ENCODE peak calls at places on chromosome 2, in five cellular contexts. S, T, H, V and Y are unnamed samples.

GRCh38 chr2:8229546-8229986 is 452.3 kb upstream of the ID2 start:
- DNase-seq in V (no peak), T (peak), S (no peak), H (peak), Y (peak)

GRCh38 chr2:239239607-239240479 is 161.0 kb downstream of the HDAC4 start:
- DNase-seq in H (no peak), V (peak), S (no peak), T (no peak), Y (no peak)

GRCh38 chr2:178877874-178878273 is 70.7 kb upstream of the TTN start:
- DNase-seq in S (no peak), T (no peak), H (no peak), V (no peak), Y (no peak)

GRCh38 chr2:2879071-2879470 is 498.5 kb downstream of the EIPR1 start:
- DNase-seq in H (no peak), S (no peak), V (no peak), T (no peak), Y (no peak)

GRCh38 chr2:49770919-49771318 is 616.6 kb upstream of the FSHR start:
- DNase-seq in V (peak), H (no peak), T (no peak), S (no peak), Y (no peak)

GRCh38 chr2:60925994-60926750 is 44.8 kb downstream of the REL start:
- DNase-seq in S (no peak), V (no peak), H (peak), T (no peak), Y (no peak)

GRCh38 chr2:197158591-197159550 is 151.7 kb downstream of the ANKRD44 start:
- DNase-seq in S (no peak), H (no peak), V (no peak), T (no peak), Y (no peak)

GRCh38 chr2:195659114-195659513 is 2.1 kb downstream of the SLC39A10 start:
- DNase-seq in V (no peak), H (no peak), S (no peak), T (no peak), Y (no peak)

GRCh38 chr2:181198188-181198864 is 217.9 kb downstream of the UBE2E3 start:
- DNase-seq in T (no peak), V (no peak), S (no peak), H (no peak), Y (no peak)

GRCh38 chr2:40412456-40412855 is 39.4 kb downstream of the SLC8A1 start:
- DNase-seq in H (no peak), S (no peak), T (no peak), V (no peak), Y (no peak)

GRCh38 chr2:171824086-171824485 is 70.0 kb downstream of the SLC25A12 start:
- DNase-seq in H (no peak), V (no peak), S (no peak), T (no peak), Y (no peak)

GRCh38 chr2:128580988-128581848 is 262.6 kb upstream of the HS6ST1 start:
- DNase-seq in H (no peak), V (no peak), T (no peak), S (no peak), Y (no peak)

GRCh38 chr2:235005603-235006259 is 53.9 kb downstream of the SH3BP4 start:
- DNase-seq in T (no peak), S (no peak), V (no peak), H (no peak), Y (no peak)
- TF ChIP-seq CTCF in T (no peak), S (peak), V (peak), H (peak), Y (no peak)

GRCh38 chr2:84924173-84925106 is 19.0 kb downstream of the TMSB10 start:
- DNase-seq in S (no peak), V (no peak), T (peak), H (no peak), Y (no peak)

GRCh38 chr2:84927275-84927627 is 21.8 kb downstream of the TMSB10 start:
- DNase-seq in V (no peak), H (no peak), T (no peak), S (no peak), Y (no peak)

GRCh38 chr2:84925336-84925723 is 19.9 kb downstream of the TMSB10 start:
- DNase-seq in H (no peak), S (no peak), V (no peak), T (no peak), Y (no peak)

GRCh38 chr2:84923009-84923408 is 17.6 kb downstream of the TMSB10 start:
- DNase-seq in T (no peak), H (no peak), S (no peak), V (no peak), Y (no peak)

GRCh38 chr2:84925724-84926376 is 20.4 kb downstream of the TMSB10 start:
- DNase-seq in T (peak), V (peak), S (peak), H (no peak), Y (peak)
- TF ChIP-seq CTCF in T (peak), V (peak), S (peak), H (peak), Y (peak)

GRCh38 chr2:116094196-116094595 is 1651.8 kb downstream of the DPP10 start:
- DNase-seq in T (no peak), S (no peak), V (no peak), H (no peak), Y (no peak)
- TF ChIP-seq CTCF in T (no peak), S (no peak), V (no peak), H (no peak), Y (no peak)

DNA sequence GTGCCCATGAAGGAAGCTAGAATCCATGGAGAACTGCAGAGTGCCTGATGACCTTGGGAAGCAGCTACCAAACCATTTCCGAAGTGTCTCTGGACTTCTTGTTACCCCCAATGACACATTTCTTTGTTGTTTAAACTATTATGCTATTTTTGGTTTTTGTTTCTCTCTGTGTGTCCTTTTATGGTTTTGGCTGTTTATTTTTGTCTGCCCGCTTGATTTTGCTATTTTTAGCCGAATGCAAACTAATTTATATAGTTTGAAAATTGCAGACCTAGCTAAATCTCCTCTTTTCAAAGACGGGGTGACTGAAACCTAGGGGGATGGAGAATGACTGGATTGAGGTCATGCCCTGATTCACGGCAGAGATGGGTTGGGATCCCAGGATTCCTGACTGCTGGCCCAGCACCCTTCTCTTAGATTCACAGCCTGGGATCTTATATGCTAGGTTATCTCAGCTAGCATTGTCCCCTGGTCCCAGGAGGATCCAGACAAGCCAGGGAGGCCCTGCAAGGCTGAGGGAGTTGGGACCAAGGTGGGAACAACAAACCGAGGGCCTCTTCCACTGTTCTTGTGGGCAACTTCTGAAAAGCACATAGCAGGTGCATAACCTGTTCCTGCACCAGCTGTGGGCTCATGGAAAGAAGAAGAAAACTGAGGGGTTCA is 116.3 kb upstream of the HAAO start:
- DNase-seq in V (no peak), S (no peak), T (no peak), H (no peak), Y (no peak)
- TF ChIP-seq CTCF in V (no peak), S (no peak), T (no peak), H (no peak), Y (no peak)

DNA sequence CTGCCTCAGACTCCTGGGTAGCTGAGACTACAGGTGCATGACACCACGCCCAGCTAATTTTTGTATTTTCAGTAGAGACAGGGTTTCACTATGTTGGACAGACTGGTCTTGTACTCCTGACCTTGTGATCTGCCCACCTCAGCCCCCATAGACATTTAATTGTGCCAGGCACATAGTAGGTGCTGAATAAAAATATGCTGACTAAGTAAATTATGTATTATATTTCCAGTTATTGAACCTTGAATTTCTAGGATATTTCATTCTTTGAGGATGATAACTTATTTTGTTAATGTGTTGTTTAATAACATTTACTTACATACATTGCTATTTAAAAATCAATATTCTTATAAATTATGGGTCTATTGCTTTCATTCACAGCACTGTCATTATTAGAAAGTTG is 190.4 kb upstream of the LRRTM4 start:
- DNase-seq in S (no peak), V (no peak), T (no peak), H (no peak), Y (no peak)
- TF ChIP-seq CTCF in S (no peak), V (no peak), T (no peak), H (no peak), Y (no peak)

GRCh38 chr2:206125914-206126313 is 33.3 kb downstream of the NDUFS1 start:
- DNase-seq in S (no peak), V (no peak), H (no peak), T (no peak), Y (no peak)

GRCh38 chr2:206127656-206128055 is 31.6 kb downstream of the NDUFS1 start:
- DNase-seq in S (no peak), T (no peak), H (no peak), V (no peak), Y (no peak)
- TF ChIP-seq CTCF in S (no peak), T (no peak), H (no peak), V (no peak), Y (no peak)